ENCODE peak calls at places on chromosomes 11 and 22, in five cellular contexts. C is IMR-90, V is A549, T is suprapubic skin, W is transverse colon. M is an unnamed sample. For H3K9me3 and H3K4me1, the result is how much of the 10 kb centered on the place peaks cover.

GRCh38 chr11:59102259-59102765 is 4.7 kb upstream of the FAM111B start:
- DNase-seq in C (peak), V (peak), T (peak), W (peak), M (peak)

GRCh38 chr11:130160460-130161090 is 993 bp downstream of the ST14 start:
- DNase-seq in C (no peak), V (no peak), T (no peak), W (no peak), M (no peak)

GRCh38 chr11:110077318-110077717 is 15.9 kb upstream of the ZC3H12C start:
- DNase-seq in C (no peak), V (no peak), T (no peak), W (no peak), M (no peak)

GRCh38 chr11:116697011-116697410 is 75.8 kb downstream of the BUD13 start:
- DNase-seq in C (no peak), V (no peak), T (peak), W (no peak), M (no peak)

GRCh38 chr11:79809487-79809886 is 368.7 kb upstream of the TENM4 start:
- DNase-seq in C (no peak), V (no peak), T (no peak), W (no peak), M (no peak)

GRCh38 chr11:122038543-122038942 is 77.5 kb downstream of the BLID start:
- DNase-seq in C (peak), V (no peak), T (no peak), W (no peak), M (no peak)

GRCh38 chr11:69587454-69588081 is 53.4 kb upstream of the CCND1 start:
- DNase-seq in C (peak), V (peak), T (no peak), W (no peak), M (no peak)

GRCh38 chr11:33620423-33621120 is 80.1 kb downstream of the C11orf91 start:
- DNase-seq in C (peak), V (no peak), T (no peak), W (no peak), M (no peak)

GRCh38 chr22:47043835-47044721 is 281.6 kb downstream of the TBC1D22A start:
- DNase-seq in C (peak), V (no peak), T (no peak), W (peak), M (peak)

GRCh38 chr11:534197-534591 is 1.2 kb downstream of the HRAS start:
- DNase-seq in C (no peak), V (no peak), T (peak), W (no peak), M (no peak)

GRCh38 chr11:19697721-19698121 is 14.9 kb upstream of the NAV2 start:
- DNase-seq in C (no peak), V (no peak), T (no peak), W (no peak), M (no peak)

GRCh38 chr11:132559371-132560036 is 972.8 kb downstream of the OPCML start:
- DNase-seq in C (no peak), V (no peak), T (no peak), W (no peak), M (no peak)

GRCh38 chr11:127601578-127601977 is 601.0 kb upstream of the KIRREL3 start:
- DNase-seq in C (no peak), V (no peak), T (no peak), W (no peak), M (no peak)

GRCh38 chr22:49494555-49494954 is 333.1 kb downstream of the BRD1 start:
- DNase-seq in C (no peak), V (no peak), T (no peak), W (no peak), M (no peak)

GRCh38 chr22:43407591-43407990 is 4.2 kb upstream of the MPPED1 start:
- DNase-seq in C (no peak), V (no peak), T (no peak), W (no peak), M (no peak)

GRCh38 chr22:26322179-26322905 is 106.7 kb upstream of the ASPHD2 start:
- DNase-seq in C (peak), V (no peak), T (no peak), W (no peak), M (no peak)

GRCh38 chr11:85949798-85950197 is 94.6 kb downstream of the CCDC83 start:
- DNase-seq in C (no peak), V (no peak), T (no peak), W (no peak), M (no peak)

GRCh38 chr11:69705246-69705856 is 1.5 kb upstream of the FGF19 start:
- DNase-seq in C (no peak), V (no peak), T (no peak), W (no peak), M (no peak)

GRCh38 chr11:99198215-99198614 is 177.5 kb downstream of the CNTN5 start:
- DNase-seq in C (no peak), V (no peak), T (no peak), W (no peak), M (no peak)
- H3K9me3 ChIP-seq in C (under half), V (under half), T (under half), W (under half), M (under half)

GRCh38 chr11:68146704-68147474 is 25.7 kb upstream of the CHKA start:
- DNase-seq in C (peak), V (peak), T (peak), W (peak), M (peak)
- TF ChIP-seq POLR2A in C (no peak), V (no peak), T (no peak), W (peak), M (peak)

GRCh38 chr11:8717544-8717875 is 34.9 kb downstream of the RPL27A start:
- DNase-seq in C (no peak), V (no peak), T (no peak), W (no peak), M (no peak)

GRCh38 chr11:8720376-8720775 is 37.8 kb downstream of the RPL27A start:
- DNase-seq in C (peak), V (no peak), T (no peak), W (no peak), M (peak)

GRCh38 chr11:8715501-8715900 is 32.9 kb downstream of the RPL27A start:
- DNase-seq in C (no peak), V (no peak), T (no peak), W (no peak), M (no peak)

GRCh38 chr11:8719260-8720190 is 36.9 kb downstream of the RPL27A start:
- DNase-seq in C (peak), V (peak), T (no peak), W (peak), M (no peak)

GRCh38 chr11:8717876-8718753 is 35.5 kb downstream of the RPL27A start:
- DNase-seq in C (peak), V (no peak), T (no peak), W (peak), M (peak)
- H3K4me1 ChIP-seq in C (half or more), V (half or more), T (half or more), W (half or more), M (half or more)

GRCh38 chr22:36422287-36423014 is 34.7 kb upstream of the MYH9 start:
- DNase-seq in C (no peak), V (no peak), T (no peak), W (no peak), M (no peak)
- H3K9me3 ChIP-seq in C (under half), V (under half), T (under half), W (under half), M (under half)

M was measured in stomach.